ENCODE peak calls at places on chromosomes 16 and 17, in seven cellular contexts. One of them, this sample, is unnamed. For H3K36me3 and H3K4me1, the result is how much of the 10 kb centered on the place peaks cover.

GRCh38 chr16:56332464-56333079 is 92.8 kb downstream of the AMFR start:
- ATAC-seq in mucosa of descending colon: peak
- ATAC-seq in gastrocnemius medialis: peak
- ATAC-seq in body of pancreas: peak
- ATAC-seq in upper lobe of left lung: peak
- ATAC-seq in lung: no peak
- ATAC-seq in GM12878: peak
- ATAC-seq in this sample: no peak

GRCh38 chr17:4177732-4178131 is 34.7 kb downstream of the CYB5D2 start:
- ATAC-seq in mucosa of descending colon: no peak
- ATAC-seq in gastrocnemius medialis: no peak
- ATAC-seq in body of pancreas: no peak
- ATAC-seq in upper lobe of left lung: no peak
- ATAC-seq in lung: no peak
- ATAC-seq in GM12878: no peak
- ATAC-seq in this sample: no peak

GRCh38 chr17:7325031-7325528 is 4.1 kb downstream of the NEURL4 start:
- ATAC-seq in mucosa of descending colon: no peak
- ATAC-seq in gastrocnemius medialis: no peak
- ATAC-seq in body of pancreas: no peak
- ATAC-seq in upper lobe of left lung: no peak
- ATAC-seq in lung: no peak
- ATAC-seq in GM12878: no peak
- ATAC-seq in this sample: no peak

GRCh38 chr17:5264930-5265329 is 17.2 kb upstream of the RABEP1 start:
- ATAC-seq in mucosa of descending colon: peak
- ATAC-seq in gastrocnemius medialis: no peak
- ATAC-seq in body of pancreas: no peak
- ATAC-seq in upper lobe of left lung: no peak
- ATAC-seq in lung: no peak
- ATAC-seq in GM12878: no peak
- ATAC-seq in this sample: no peak

GRCh38 chr17:67461228-67461780 is 84.2 kb downstream of the PITPNC1 start:
- ATAC-seq in mucosa of descending colon: no peak
- ATAC-seq in gastrocnemius medialis: no peak
- ATAC-seq in body of pancreas: no peak
- ATAC-seq in upper lobe of left lung: no peak
- ATAC-seq in lung: no peak
- ATAC-seq in GM12878: no peak
- ATAC-seq in this sample: no peak

GRCh38 chr16:28092721-28093382 is 29.3 kb upstream of the GSG1L start:
- ATAC-seq in mucosa of descending colon: no peak
- ATAC-seq in gastrocnemius medialis: no peak
- ATAC-seq in body of pancreas: no peak
- ATAC-seq in upper lobe of left lung: peak
- ATAC-seq in lung: peak
- ATAC-seq in GM12878: no peak
- ATAC-seq in this sample: no peak

GRCh38 chr17:45127583-45128300 is 4.6 kb downstream of the PLCD3 start:
- ATAC-seq in mucosa of descending colon: peak
- ATAC-seq in gastrocnemius medialis: no peak
- ATAC-seq in body of pancreas: peak
- ATAC-seq in upper lobe of left lung: no peak
- ATAC-seq in lung: no peak
- ATAC-seq in GM12878: no peak
- ATAC-seq in this sample: peak

GRCh38 chr16:70289229-70290098 is at the start of gene AARS1:
- ATAC-seq in mucosa of descending colon: peak
- ATAC-seq in gastrocnemius medialis: peak
- ATAC-seq in body of pancreas: peak
- ATAC-seq in upper lobe of left lung: peak
- ATAC-seq in lung: peak
- ATAC-seq in GM12878: peak
- ATAC-seq in this sample: peak

GRCh38 chr16:48112603-48113400 is 43.0 kb downstream of the ABCC12 start:
- ATAC-seq in mucosa of descending colon: no peak
- ATAC-seq in gastrocnemius medialis: peak
- ATAC-seq in body of pancreas: no peak
- ATAC-seq in upper lobe of left lung: no peak
- ATAC-seq in lung: no peak
- ATAC-seq in GM12878: no peak
- ATAC-seq in this sample: no peak

GRCh38 chr16:49754495-49755290 is 101.2 kb downstream of the ZNF423 start:
- ATAC-seq in mucosa of descending colon: peak
- ATAC-seq in gastrocnemius medialis: no peak
- ATAC-seq in body of pancreas: peak
- ATAC-seq in upper lobe of left lung: peak
- ATAC-seq in lung: peak
- ATAC-seq in GM12878: no peak
- ATAC-seq in this sample: peak

GRCh38 chr16:50153648-50154368 is 702 bp downstream of the TENT4B start:
- ATAC-seq in mucosa of descending colon: peak
- ATAC-seq in gastrocnemius medialis: peak
- ATAC-seq in body of pancreas: peak
- ATAC-seq in upper lobe of left lung: no peak
- ATAC-seq in lung: no peak
- ATAC-seq in GM12878: peak
- ATAC-seq in this sample: no peak

GRCh38 chr17:20266806-20267458 is 200.4 kb downstream of the LGALS9B start:
- ATAC-seq in mucosa of descending colon: no peak
- ATAC-seq in gastrocnemius medialis: no peak
- ATAC-seq in body of pancreas: no peak
- ATAC-seq in upper lobe of left lung: no peak
- ATAC-seq in lung: no peak
- ATAC-seq in GM12878: no peak
- ATAC-seq in this sample: no peak

GRCh38 chr17:56064506-56064905 is 88.8 kb upstream of the ANKFN1 start:
- ATAC-seq in mucosa of descending colon: no peak
- ATAC-seq in gastrocnemius medialis: no peak
- ATAC-seq in body of pancreas: no peak
- ATAC-seq in upper lobe of left lung: no peak
- ATAC-seq in lung: no peak
- ATAC-seq in GM12878: no peak
- ATAC-seq in this sample: no peak

GRCh38 chr17:48064638-48065037 is 16.5 kb downstream of the NFE2L1 start:
- ATAC-seq in mucosa of descending colon: no peak
- ATAC-seq in gastrocnemius medialis: peak
- ATAC-seq in body of pancreas: no peak
- ATAC-seq in upper lobe of left lung: no peak
- ATAC-seq in lung: no peak
- ATAC-seq in GM12878: no peak
- ATAC-seq in this sample: no peak

GRCh38 chr17:38871247-38871991 is 1.6 kb downstream of the LASP1 start:
- ATAC-seq in mucosa of descending colon: peak
- ATAC-seq in gastrocnemius medialis: no peak
- ATAC-seq in body of pancreas: peak
- ATAC-seq in upper lobe of left lung: peak
- ATAC-seq in lung: peak
- ATAC-seq in GM12878: peak
- ATAC-seq in this sample: no peak

GRCh38 chr17:80673152-80673920 is 128.7 kb downstream of the RPTOR start:
- ATAC-seq in mucosa of descending colon: no peak
- ATAC-seq in gastrocnemius medialis: no peak
- ATAC-seq in body of pancreas: no peak
- ATAC-seq in upper lobe of left lung: no peak
- ATAC-seq in lung: no peak
- ATAC-seq in GM12878: no peak
- ATAC-seq in this sample: peak

GRCh38 chr16:4477966-4478365 is 1.8 kb downstream of the HMOX2 start:
- ATAC-seq in mucosa of descending colon: no peak
- ATAC-seq in gastrocnemius medialis: no peak
- ATAC-seq in body of pancreas: no peak
- ATAC-seq in upper lobe of left lung: no peak
- ATAC-seq in lung: no peak
- ATAC-seq in GM12878: no peak
- ATAC-seq in this sample: no peak

GRCh38 chr16:191783-192294 is 11.6 kb downstream of the HBQ1 start:
- ATAC-seq in mucosa of descending colon: no peak
- ATAC-seq in gastrocnemius medialis: no peak
- ATAC-seq in body of pancreas: no peak
- ATAC-seq in upper lobe of left lung: no peak
- ATAC-seq in lung: no peak
- ATAC-seq in GM12878: no peak
- ATAC-seq in this sample: no peak

GRCh38 chr17:79801156-79802038 is 4.5 kb upstream of the CBX8 start:
- ATAC-seq in mucosa of descending colon: no peak
- ATAC-seq in gastrocnemius medialis: no peak
- ATAC-seq in body of pancreas: no peak
- ATAC-seq in upper lobe of left lung: no peak
- ATAC-seq in lung: no peak
- ATAC-seq in GM12878: no peak
- ATAC-seq in this sample: no peak

GRCh38 chr16:84199097-84199496 is 8.1 kb downstream of the ADAD2 start:
- ATAC-seq in mucosa of descending colon: no peak
- ATAC-seq in gastrocnemius medialis: no peak
- ATAC-seq in body of pancreas: no peak
- ATAC-seq in upper lobe of left lung: no peak
- ATAC-seq in lung: no peak
- ATAC-seq in GM12878: no peak
- ATAC-seq in this sample: no peak

GRCh38 chr17:17175917-17176316 is 30.2 kb downstream of the PLD6 start:
- ATAC-seq in mucosa of descending colon: peak
- ATAC-seq in gastrocnemius medialis: no peak
- ATAC-seq in body of pancreas: no peak
- ATAC-seq in upper lobe of left lung: peak
- ATAC-seq in lung: no peak
- ATAC-seq in GM12878: no peak
- ATAC-seq in this sample: no peak

GRCh38 chr17:17173921-17174320 is 32.2 kb downstream of the PLD6 start:
- ATAC-seq in mucosa of descending colon: no peak
- ATAC-seq in gastrocnemius medialis: no peak
- ATAC-seq in body of pancreas: no peak
- ATAC-seq in upper lobe of left lung: no peak
- ATAC-seq in lung: no peak
- ATAC-seq in GM12878: no peak
- ATAC-seq in this sample: no peak

GRCh38 chr17:17175340-17175739 is 30.8 kb downstream of the PLD6 start:
- ATAC-seq in mucosa of descending colon: no peak
- ATAC-seq in gastrocnemius medialis: no peak
- ATAC-seq in body of pancreas: no peak
- ATAC-seq in upper lobe of left lung: no peak
- ATAC-seq in lung: no peak
- ATAC-seq in GM12878: no peak
- ATAC-seq in this sample: no peak

GRCh38 chr17:17177186-17177585 is 28.9 kb downstream of the PLD6 start:
- ATAC-seq in mucosa of descending colon: no peak
- ATAC-seq in gastrocnemius medialis: no peak
- ATAC-seq in body of pancreas: no peak
- ATAC-seq in upper lobe of left lung: no peak
- ATAC-seq in lung: no peak
- ATAC-seq in GM12878: no peak
- ATAC-seq in this sample: no peak

DNA sequence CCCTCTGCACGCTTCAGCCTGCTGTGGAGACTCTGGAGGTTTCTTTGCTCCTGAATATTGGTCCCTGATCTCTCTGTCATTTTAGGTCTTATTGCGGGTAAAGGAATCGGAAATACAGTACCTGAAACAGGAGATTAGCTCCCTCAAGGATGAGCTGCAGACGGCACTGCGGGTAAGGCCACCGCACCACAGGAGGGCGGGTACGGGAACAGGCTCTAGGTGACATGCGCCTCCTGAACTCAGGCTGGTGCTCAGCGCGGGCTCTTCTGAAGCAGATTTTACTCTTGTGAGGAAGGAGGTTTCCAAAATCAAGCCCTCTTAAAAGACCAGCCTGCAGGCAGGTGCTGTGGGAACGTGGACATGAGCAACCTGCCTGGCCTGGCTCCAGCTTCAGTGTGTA is 29.8 kb downstream of the PLD6 start:
- ATAC-seq in mucosa of descending colon: peak
- ATAC-seq in gastrocnemius medialis: no peak
- ATAC-seq in body of pancreas: no peak
- ATAC-seq in upper lobe of left lung: no peak
- ATAC-seq in lung: no peak
- ATAC-seq in GM12878: no peak
- ATAC-seq in this sample: no peak
- H3K36me3 ChIP-seq in mucosa of descending colon: under half
- H3K36me3 ChIP-seq in gastrocnemius medialis: half or more
- H3K36me3 ChIP-seq in body of pancreas: under half
- H3K36me3 ChIP-seq in upper lobe of left lung: half or more
- H3K36me3 ChIP-seq in lung: under half
- H3K36me3 ChIP-seq in GM12878: under half
- H3K36me3 ChIP-seq in this sample: half or more

DNA sequence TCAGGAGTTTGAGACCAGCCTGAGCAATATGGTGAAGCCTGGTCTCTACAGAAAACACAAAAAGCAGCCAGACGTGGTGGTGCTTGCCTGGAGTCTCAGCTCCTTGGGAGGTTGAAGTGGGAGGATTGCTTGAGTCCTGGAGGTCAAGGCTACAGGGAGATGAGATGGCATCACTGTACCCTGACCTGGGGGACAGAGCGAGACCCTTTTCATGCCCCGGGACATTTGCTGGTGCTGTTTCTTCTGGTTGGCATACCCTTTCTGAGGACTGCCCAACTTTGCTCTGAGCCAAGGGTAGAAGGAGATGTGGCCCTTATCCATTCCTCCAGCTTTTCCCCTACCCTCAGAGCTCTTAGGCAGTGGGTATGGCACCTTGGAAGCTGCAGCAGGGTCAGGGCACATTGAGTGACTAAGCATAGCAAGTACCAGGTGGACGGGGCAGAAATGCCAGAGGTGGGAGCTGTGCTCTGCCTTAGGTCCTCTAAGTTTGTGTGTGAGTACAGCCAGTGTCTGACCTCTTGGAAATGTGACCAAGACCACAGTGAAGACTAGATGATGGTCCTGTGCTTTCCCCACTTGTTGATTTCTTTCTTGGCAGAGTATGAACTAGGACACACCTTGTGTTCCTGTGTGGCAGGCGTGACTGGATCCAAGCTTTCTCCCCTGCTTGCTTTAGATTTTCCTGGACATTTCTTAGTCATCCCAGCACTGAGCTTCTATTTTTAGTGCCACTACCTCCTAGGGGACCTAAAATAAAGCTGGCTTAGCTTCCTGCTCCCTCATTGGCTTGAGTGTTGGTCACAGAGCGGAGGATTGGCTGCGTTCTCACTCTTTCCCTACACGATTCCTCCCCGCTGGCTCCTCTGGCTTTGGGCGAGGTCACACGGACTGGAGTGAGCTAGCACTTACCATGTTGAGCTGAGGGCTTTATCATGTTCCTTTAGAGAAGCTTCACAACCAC is 9.9 kb upstream of the EDC4 start:
- ATAC-seq in mucosa of descending colon: peak
- ATAC-seq in gastrocnemius medialis: peak
- ATAC-seq in body of pancreas: peak
- ATAC-seq in upper lobe of left lung: peak
- ATAC-seq in lung: no peak
- ATAC-seq in GM12878: no peak
- ATAC-seq in this sample: peak
- H3K4me1 ChIP-seq in mucosa of descending colon: under half
- H3K4me1 ChIP-seq in gastrocnemius medialis: half or more
- H3K4me1 ChIP-seq in body of pancreas: under half
- H3K4me1 ChIP-seq in upper lobe of left lung: under half
- H3K4me1 ChIP-seq in lung: under half
- H3K4me1 ChIP-seq in GM12878: under half
- H3K4me1 ChIP-seq in this sample: under half

GRCh38 chr17:41870627-41871026 is 5.4 kb upstream of the KLHL11 start:
- ATAC-seq in mucosa of descending colon: no peak
- ATAC-seq in gastrocnemius medialis: no peak
- ATAC-seq in body of pancreas: peak
- ATAC-seq in upper lobe of left lung: no peak
- ATAC-seq in lung: no peak
- ATAC-seq in GM12878: no peak
- ATAC-seq in this sample: no peak
- H3K36me3 ChIP-seq in mucosa of descending colon: under half
- H3K36me3 ChIP-seq in gastrocnemius medialis: under half
- H3K36me3 ChIP-seq in body of pancreas: under half
- H3K36me3 ChIP-seq in upper lobe of left lung: half or more
- H3K36me3 ChIP-seq in lung: under half
- H3K36me3 ChIP-seq in GM12878: under half
- H3K36me3 ChIP-seq in this sample: under half

GRCh38 chr16:7765079-7765550 is 432.5 kb downstream of the RBFOX1 start:
- ATAC-seq in mucosa of descending colon: no peak
- ATAC-seq in gastrocnemius medialis: no peak
- ATAC-seq in body of pancreas: no peak
- ATAC-seq in upper lobe of left lung: no peak
- ATAC-seq in lung: no peak
- ATAC-seq in GM12878: no peak
- ATAC-seq in this sample: no peak
- H3K4me1 ChIP-seq in mucosa of descending colon: under half
- H3K4me1 ChIP-seq in gastrocnemius medialis: under half
- H3K4me1 ChIP-seq in body of pancreas: under half
- H3K4me1 ChIP-seq in upper lobe of left lung: under half
- H3K4me1 ChIP-seq in lung: under half
- H3K4me1 ChIP-seq in GM12878: under half
- H3K4me1 ChIP-seq in this sample: under half

This sample was measured in gastroesophageal sphincter.